ENCODE peak calls at places on chromosomes 6 and 20, in nine cellular contexts. R is SHP77 treated with DMSO at 0.1 percent for 48 hours; Y is NCI-H774; G is CD8-positive, alpha-beta T cell; A is CD4-positive, alpha-beta memory T cell; J is LHCN-M2; D is stimulated activated CD8-positive, alpha-beta memory T cell treated with anti-CD3 and anti-CD28 coated beads, Interleukin-15, amount 100 ng/mL, for 1 hour; B is stimulated activated CD4-positive, alpha-beta T cell treated with anti-CD3 and anti-CD28 coated beads, Interleukin-15, amount 100 ng/mL, for 1 hour; X is activated T-helper 2 cell treated with anti-CD3 and anti-CD28 coated beads, Interferon-gamma antibody, Interleukin-2, Interleukin-4, amounts not matched to agents 10 μg/mL and 5 μg/mL and 100 μg/mL, durations not matched to agents 14 hours and 24 hours and 36 hours. H is an unnamed sample.

GRCh38 chr6:125066964-125067363 is 86.6 kb upstream of the TPD52L1 start:
- DNase-seq in A (peak), J (peak), D (no peak), G (no peak), X (peak), Y (no peak), B (no peak), R (no peak), H (no peak)

GRCh38 chr20:62010551-62011402 is 54.9 kb downstream of the TAF4 start:
- DNase-seq in A (peak), Y (no peak), J (peak), R (peak), G (peak), B (peak), X (peak), D (peak), H (no peak)

GRCh38 chr6:138107078-138107751 is at the start of gene PERP:
- DNase-seq in D (peak), B (peak), R (no peak), X (peak), A (peak), G (peak), Y (peak), J (no peak), H (peak)

GRCh38 chr6:30965140-30965601 is 18.3 kb upstream of the MUC21 start:
- DNase-seq in J (no peak), D (no peak), A (no peak), R (no peak), Y (no peak), G (no peak), X (no peak), B (no peak), H (no peak)

GRCh38 chr6:99233219-99233618 is 116.3 kb downstream of the FAXC start:
- DNase-seq in Y (no peak), D (no peak), G (no peak), A (no peak), J (no peak), B (no peak), R (no peak), X (no peak), H (no peak)

GRCh38 chr6:138986578-138986977 is 1.5 kb downstream of the REPS1 start:
- DNase-seq in R (no peak), Y (no peak), G (no peak), A (no peak), J (no peak), D (no peak), X (no peak), B (no peak), H (no peak)

GRCh38 chr6:99151634-99152344 is 197.7 kb downstream of the FAXC start:
- DNase-seq in G (no peak), A (peak), R (no peak), J (peak), B (no peak), Y (peak), D (no peak), X (peak), H (peak)

GRCh38 chr6:20542927-20543602 is 8.8 kb downstream of the CDKAL1 start:
- DNase-seq in Y (peak), R (peak), J (peak), X (peak), A (no peak), D (no peak), G (no peak), B (no peak), H (peak)

GRCh38 chr20:33915726-33916331 is 77.9 kb upstream of the RALY start:
- DNase-seq in Y (no peak), B (peak), R (no peak), D (peak), X (peak), A (no peak), G (peak), J (no peak), H (no peak)

GRCh38 chr6:147741419-147741818 is 232.9 kb downstream of the SAMD5 start:
- DNase-seq in Y (peak), A (no peak), G (no peak), J (no peak), R (no peak), X (no peak), D (no peak), B (no peak), H (peak)

GRCh38 chr6:169212897-169213813 is 40.5 kb downstream of the THBS2 start:
- DNase-seq in D (peak), Y (peak), B (peak), G (peak), R (no peak), A (peak), J (peak), X (peak), H (no peak)

GRCh38 chr6:39189131-39189530 is 40.1 kb downstream of the KCNK5 start:
- DNase-seq in D (no peak), A (no peak), R (no peak), B (no peak), Y (no peak), G (no peak), X (no peak), J (no peak), H (no peak)

GRCh38 chr20:58143531-58143930 is 84.9 kb downstream of the ANKRD60 start:
- DNase-seq in R (no peak), A (no peak), J (no peak), D (no peak), X (no peak), G (no peak), B (no peak), Y (no peak), H (no peak)

GRCh38 chr6:118263929-118264486 is 284.1 kb upstream of the PLN start:
- DNase-seq in J (peak), G (no peak), D (no peak), B (no peak), X (no peak), Y (no peak), R (no peak), A (no peak), H (no peak)

GRCh38 chr6:110422444-110422822 is 7.1 kb upstream of the DDO start:
- DNase-seq in J (no peak), B (no peak), G (no peak), R (no peak), A (no peak), Y (no peak), X (no peak), D (no peak), H (no peak)

GRCh38 chr6:157681041-157681650 is 141.9 kb upstream of the SNX9 start:
- DNase-seq in Y (no peak), R (no peak), D (no peak), J (no peak), X (no peak), B (no peak), G (no peak), A (no peak), H (no peak)

GRCh38 chr6:105593056-105593455 is 190.2 kb upstream of the PREP start:
- DNase-seq in A (no peak), B (no peak), J (no peak), D (no peak), G (no peak), X (no peak), R (no peak), Y (no peak), H (no peak)

GRCh38 chr6:110476046-110476849 is at the start of gene SLC22A16:
- DNase-seq in B (no peak), Y (peak), A (no peak), X (no peak), R (no peak), J (no peak), D (no peak), G (no peak), H (no peak)

GRCh38 chr20:52015155-52015554 is 176.4 kb downstream of the ZFP64 start:
- DNase-seq in Y (no peak), B (no peak), D (no peak), X (no peak), J (no peak), G (no peak), A (no peak), R (no peak), H (no peak)

GRCh38 chr20:3590164-3590563 is 73.0 kb downstream of the GFRA4 start:
- DNase-seq in G (no peak), J (peak), A (no peak), X (no peak), B (no peak), Y (no peak), D (no peak), R (no peak), H (no peak)

GRCh38 chr6:119856136-119856535 is 506.6 kb upstream of the MAN1A1 start:
- DNase-seq in X (no peak), B (no peak), R (no peak), D (no peak), J (no peak), A (no peak), Y (no peak), G (no peak), H (no peak)

GRCh38 chr20:4060054-4060795 is 44.9 kb upstream of the RNF24 start:
- DNase-seq in B (no peak), G (no peak), J (no peak), A (no peak), Y (no peak), X (no peak), R (no peak), D (no peak), H (no peak)

GRCh38 chr6:33453361-33454008 is 891 bp upstream of the ZBTB9 start:
- DNase-seq in A (no peak), Y (no peak), D (no peak), J (no peak), G (no peak), B (no peak), X (no peak), R (no peak), H (no peak)

GRCh38 chr6:14079433-14079832 is 38.1 kb upstream of the CD83 start:
- DNase-seq in G (no peak), J (peak), Y (no peak), D (no peak), B (peak), A (no peak), X (no peak), R (no peak), H (no peak)

GRCh38 chr6:159988983-159989454 is 20.1 kb downstream of the IGF2R start:
- DNase-seq in A (no peak), Y (no peak), B (no peak), J (no peak), D (no peak), R (no peak), G (no peak), X (no peak), H (no peak)

GRCh38 chr6:112680076-112680475 is 332.9 kb downstream of the RFPL4B start:
- DNase-seq in B (no peak), R (no peak), G (no peak), D (no peak), A (no peak), Y (no peak), J (peak), X (no peak), H (no peak)

GRCh38 chr6:68575765-68576439 is 59.2 kb upstream of the ADGRB3 start:
- DNase-seq in Y (peak), G (no peak), J (peak), D (no peak), R (no peak), A (no peak), B (no peak), X (no peak), H (no peak)

GRCh38 chr20:58634818-58635665 is 16.0 kb upstream of the STX16 start:
- DNase-seq in B (peak), J (no peak), R (no peak), A (no peak), Y (no peak), G (no peak), X (no peak), D (no peak), H (no peak)

GRCh38 chr20:50213531-50214106 is 23.0 kb downstream of the CEBPB start:
- DNase-seq in R (no peak), A (no peak), D (no peak), J (no peak), G (no peak), Y (no peak), X (no peak), B (no peak), H (no peak)

GRCh38 chr20:31490752-31491151 is 15.7 kb downstream of the REM1 start:
- DNase-seq in A (no peak), B (no peak), J (no peak), Y (no peak), G (no peak), R (no peak), X (no peak), D (no peak), H (no peak)

GRCh38 chr6:75480425-75480824 is 13.2 kb downstream of the FILIP1 start:
- DNase-seq in B (no peak), X (no peak), R (no peak), J (no peak), G (no peak), Y (no peak), A (no peak), D (no peak), H (no peak)

GRCh38 chr6:160030103-160030502 is 61.2 kb downstream of the IGF2R start:
- DNase-seq in A (no peak), D (no peak), B (no peak), J (peak), X (no peak), G (no peak), Y (no peak), R (peak), H (no peak)

GRCh38 chr6:144219056-144219685 is 66.0 kb upstream of the UTRN start:
- DNase-seq in G (no peak), X (no peak), B (no peak), Y (peak), A (no peak), D (no peak), J (peak), R (peak), H (no peak)

GRCh38 chr6:133761706-133762105 is 127.2 kb upstream of the TCF21 start:
- DNase-seq in X (no peak), R (no peak), A (no peak), J (peak), D (no peak), Y (no peak), G (no peak), B (no peak), H (no peak)

GRCh38 chr6:7324520-7324919 is 11.5 kb upstream of the SSR1 start:
- DNase-seq in B (no peak), D (no peak), J (no peak), A (no peak), G (no peak), X (no peak), R (no peak), Y (no peak), H (no peak)

GRCh38 chr6:131213501-131213990 is 78.3 kb downstream of the AKAP7 start:
- DNase-seq in G (no peak), D (no peak), J (peak), R (no peak), B (no peak), Y (no peak), A (no peak), X (no peak), H (no peak)

GRCh38 chr6:134539865-134540323 is 222.0 kb upstream of the SGK1 start:
- DNase-seq in G (no peak), J (no peak), D (no peak), A (peak), B (no peak), R (no peak), X (peak), Y (no peak), H (no peak)

GRCh38 chr6:41451039-41451438 is 95.1 kb upstream of the FOXP4 start:
- DNase-seq in B (no peak), A (no peak), R (no peak), D (no peak), X (no peak), J (no peak), G (no peak), Y (no peak), H (no peak)

GRCh38 chr6:63333440-63333839 is 13.7 kb upstream of the LGSN start:
- DNase-seq in Y (no peak), X (no peak), A (no peak), J (no peak), D (no peak), G (no peak), B (no peak), R (no peak), H (no peak)

H was measured in NCI-H1048.